ENCODE peak calls at places on chromosome 20, in ten cellular contexts. N, L, E, B, J, Z, S, T, H and G are unnamed samples.

GRCh38 chr20:40511478-40511877 is 177.6 kb downstream of the MAFB start:
- DNase-seq in N (peak), L (no peak), E (no peak), B (no peak), J (peak), Z (peak), S (peak), T (no peak), H (no peak), G (peak)

GRCh38 chr20:50379049-50379990 is 130.9 kb upstream of the PTPN1 start:
- DNase-seq in N (peak), L (peak), E (no peak), B (peak), J (peak), Z (no peak), S (peak), T (no peak), H (no peak), G (peak)

GRCh38 chr20:10792291-10792690 is 118.5 kb upstream of the JAG1 start:
- DNase-seq in N (no peak), L (no peak), E (no peak), B (no peak), J (no peak), Z (peak), S (no peak), T (no peak), H (no peak), G (peak)

GRCh38 chr20:25457886-25458680 is 50.6 kb downstream of the GINS1 start:
- DNase-seq in N (no peak), L (no peak), E (no peak), B (no peak), J (no peak), Z (no peak), S (no peak), T (no peak), H (no peak), G (no peak)

GRCh38 chr20:478949-479429 is 16.7 kb upstream of the TBC1D20 start:
- DNase-seq in N (peak), L (peak), E (no peak), B (peak), J (peak), Z (peak), S (peak), T (peak), H (peak), G (peak)

GRCh38 chr20:8043687-8044278 is 24.2 kb upstream of the TMX4 start:
- DNase-seq in N (peak), L (peak), E (no peak), B (no peak), J (peak), Z (peak), S (peak), T (peak), H (peak), G (peak)

GRCh38 chr20:52031574-52032303 is 159.8 kb downstream of the ZFP64 start:
- DNase-seq in N (peak), L (peak), E (no peak), B (no peak), J (no peak), Z (peak), S (peak), T (no peak), H (no peak), G (peak)

GRCh38 chr20:58218665-58219341 is 9.7 kb downstream of the ANKRD60 start:
- DNase-seq in N (no peak), L (no peak), E (no peak), B (no peak), J (no peak), Z (no peak), S (no peak), T (no peak), H (no peak), G (no peak)

GRCh38 chr20:32672315-32672981 is 1.3 kb downstream of the C20orf203 start:
- DNase-seq in N (no peak), L (peak), E (no peak), B (no peak), J (no peak), Z (no peak), S (no peak), T (peak), H (no peak), G (no peak)

GRCh38 chr20:23937303-23938117 is 51.1 kb downstream of the GGTLC1 start:
- DNase-seq in N (peak), L (peak), E (peak), B (peak), J (peak), Z (peak), S (peak), T (peak), H (peak), G (peak)

GRCh38 chr20:63891061-63892002 is 3.6 kb upstream of the DNAJC5 start:
- DNase-seq in N (no peak), L (peak), E (no peak), B (no peak), J (no peak), Z (no peak), S (no peak), T (no peak), H (no peak), G (no peak)
- TF ChIP-seq CTCF in N (no peak), L (peak), E (peak), B (no peak), J (no peak), Z (peak), S (no peak), T (no peak), H (no peak), G (no peak)

DNA sequence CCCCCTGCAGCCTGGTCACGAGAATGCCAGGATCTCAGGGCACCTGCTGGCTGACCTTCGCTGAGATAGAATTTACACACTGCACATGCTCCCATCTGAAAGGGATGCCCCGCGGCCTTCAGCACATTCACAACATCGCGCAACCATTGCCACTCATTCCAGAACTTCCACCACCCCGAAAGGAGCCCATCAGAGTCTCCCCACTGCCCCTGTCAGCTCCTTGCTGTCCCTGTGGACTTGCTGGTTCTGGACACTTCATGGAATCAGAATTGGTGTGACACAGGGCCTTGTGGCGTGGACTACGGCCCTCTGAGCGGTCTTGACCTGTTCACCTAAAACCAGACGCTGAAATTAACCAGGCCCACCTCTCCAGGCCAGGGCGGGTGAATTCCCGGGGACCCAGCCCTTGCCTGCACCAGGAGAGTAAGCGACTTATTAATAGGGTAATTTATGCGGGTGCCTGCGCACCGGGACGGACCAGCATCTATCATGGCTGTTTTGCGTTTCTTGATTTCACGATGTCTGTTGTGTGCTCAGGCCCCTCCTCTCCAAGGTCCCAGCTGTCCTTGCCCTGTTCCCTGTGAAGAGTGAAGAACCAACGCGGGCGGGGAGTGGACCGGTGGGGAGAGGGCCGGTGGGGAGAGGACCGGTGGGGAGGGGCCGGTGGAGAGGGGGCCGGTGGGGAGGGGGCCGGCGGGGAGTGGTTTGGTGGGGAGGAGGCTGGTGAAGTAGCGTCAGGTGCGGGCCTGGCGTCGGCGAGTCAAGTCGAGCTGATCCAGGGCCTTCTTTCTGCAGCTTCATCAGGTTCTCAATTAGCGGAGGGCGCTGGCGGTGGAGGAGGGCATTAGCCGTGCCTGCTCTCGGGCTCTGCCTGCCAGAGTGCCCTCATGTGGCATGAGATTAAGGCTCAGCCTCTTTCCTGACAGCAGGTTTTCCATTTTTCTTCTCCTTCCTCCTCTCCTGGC is 20.9 kb upstream of the BHLHE23 start:
- DNase-seq in N (no peak), L (peak), E (no peak), B (no peak), J (no peak), Z (no peak), S (peak), T (peak), H (no peak), G (no peak)
- H3K4me3 ChIP-seq in N (no peak), L (no peak), E (peak), B (no peak), J (no peak), Z (no peak), S (no peak), T (no peak), H (no peak), G (no peak)

DNA sequence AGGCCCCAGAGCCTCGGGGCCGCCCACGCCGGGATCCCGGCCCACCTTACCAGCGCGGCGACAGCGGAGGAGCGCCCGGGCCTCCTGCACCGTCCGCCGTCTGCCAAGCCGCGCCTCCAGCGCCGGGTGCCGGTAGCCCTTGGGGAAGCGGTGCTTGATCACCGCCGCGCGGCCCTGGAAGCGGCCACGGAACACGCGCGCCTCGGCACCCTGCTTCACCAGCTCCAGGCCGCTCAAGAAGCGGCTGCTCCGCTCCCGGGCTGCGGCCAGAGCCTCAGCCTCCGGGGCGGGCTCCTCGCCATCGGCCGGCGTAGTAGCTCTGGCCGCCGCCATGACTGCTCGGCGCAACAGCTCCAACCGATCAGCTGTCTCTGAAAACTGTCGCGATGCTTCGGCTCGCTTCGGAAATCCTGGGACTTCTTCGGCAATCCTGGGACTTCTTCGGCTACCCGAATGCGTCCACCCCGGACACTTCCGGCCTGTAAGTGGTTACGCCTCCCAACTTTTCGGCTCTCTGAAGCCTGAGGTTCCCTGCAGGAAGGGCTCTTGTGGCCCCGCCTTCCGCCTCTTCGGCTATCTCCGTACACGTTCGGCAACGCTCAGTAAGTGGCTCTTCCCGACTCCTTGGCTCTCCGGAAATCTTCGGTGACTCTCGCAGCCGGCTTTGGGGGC is at the start of gene TP53RK:
- DNase-seq in N (peak), L (peak), E (peak), B (peak), J (peak), Z (peak), S (peak), T (peak), H (peak), G (peak)
- TF ChIP-seq CTCF in N (no peak), L (no peak), E (no peak), B (peak), J (peak), Z (no peak), S (no peak), T (peak), H (no peak), G (peak)

DNA sequence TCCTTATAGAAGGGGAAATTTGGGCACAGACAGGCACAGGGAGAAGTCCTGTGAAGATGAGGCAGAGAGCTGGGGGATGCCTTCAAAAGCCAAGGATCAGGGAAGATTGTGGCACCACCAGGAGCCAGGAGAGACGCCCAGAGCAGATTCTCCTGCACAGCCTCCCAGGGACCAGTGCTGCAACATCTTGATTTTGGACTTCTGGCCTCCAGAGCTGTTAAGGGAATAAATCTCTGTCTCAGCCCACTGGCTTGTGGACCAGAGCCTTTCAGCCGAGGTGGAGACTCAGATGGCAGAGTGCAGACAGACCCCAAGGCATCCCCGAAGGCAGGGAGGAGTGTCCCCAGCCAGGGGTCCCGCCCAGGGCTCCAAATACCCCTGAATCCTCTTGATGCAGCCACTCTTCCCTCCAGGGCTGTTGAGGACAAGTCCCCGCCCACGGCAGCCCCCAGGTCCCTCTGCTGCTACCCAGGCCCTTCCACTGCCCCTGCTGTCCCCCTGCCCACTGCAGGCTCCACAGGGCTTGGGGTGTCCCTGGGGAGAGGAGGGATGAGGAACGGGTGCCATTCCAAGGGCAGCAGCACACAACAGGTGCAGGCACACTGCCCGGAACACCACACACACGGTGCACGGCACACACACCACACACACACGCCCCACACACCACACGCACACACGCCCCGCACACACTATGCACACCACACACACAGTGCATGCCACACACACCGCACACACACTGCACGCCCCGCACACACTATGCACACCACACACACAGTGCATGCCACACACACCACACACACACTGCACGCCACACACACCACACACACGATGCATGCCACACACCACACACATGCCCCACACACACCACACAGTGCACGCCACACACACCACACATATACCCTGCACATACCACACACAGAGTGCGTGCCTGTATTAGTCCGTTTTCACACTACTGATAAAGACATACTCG is 311.4 kb downstream of the TAF4 start:
- DNase-seq in N (no peak), L (no peak), E (no peak), B (no peak), J (no peak), Z (no peak), S (no peak), T (no peak), H (no peak), G (no peak)
- H3K4me3 ChIP-seq in N (no peak), L (no peak), E (no peak), B (no peak), J (no peak), Z (no peak), S (no peak), T (no peak), H (no peak), G (no peak)

GRCh38 chr20:13870349-13870748 is 85.5 kb downstream of the NDUFAF5 start:
- DNase-seq in N (no peak), L (peak), E (no peak), B (no peak), J (no peak), Z (no peak), S (no peak), T (no peak), H (no peak), G (no peak)
- TF ChIP-seq CTCF in N (no peak), L (no peak), E (no peak), B (no peak), J (no peak), Z (no peak), S (no peak), T (peak), H (no peak), G (no peak)